ENCODE peak calls at places on chromosomes 4 and X, in eight cellular contexts. D, X, E, W, G, Q, R and M are unnamed samples.

GRCh38 chr4:7169134-7169533 is 23.2 kb upstream of the SORCS2 start:
- DNase-seq in E (no peak), X (no peak), D (no peak), G (no peak), W (no peak), R (no peak), Q (no peak), M (no peak)

GRCh38 chr4:19806865-19807264 is 444.8 kb upstream of the SLIT2 start:
- DNase-seq in X (no peak), Q (no peak), W (no peak), R (no peak), G (no peak), D (no peak), E (no peak), M (no peak)

GRCh38 chr4:10054571-10055041 is 33.3 kb upstream of the SLC2A9 start:
- DNase-seq in X (no peak), G (no peak), E (peak; percentile 78), R (no peak), D (no peak), W (peak; percentile 79), Q (no peak), M (peak; percentile 38)

GRCh38 chr4:10623241-10623640 is 61.3 kb downstream of the CLNK start:
- DNase-seq in G (no peak), R (no peak), W (no peak), Q (no peak), D (no peak), E (peak; percentile 10), X (peak; percentile 69), M (no peak)

GRCh38 chr4:118351851-118352827 is 664 bp downstream of the PRSS12 start:
- DNase-seq in R (peak; percentile 61), G (peak; percentile 65), Q (peak; percentile 10), E (peak; percentile 71), W (peak; percentile 13), D (peak; percentile 40), X (peak; percentile 84), M (peak; percentile 46)

GRCh38 chr4:20454440-20455037 is 202.8 kb downstream of the SLIT2 start:
- DNase-seq in G (no peak), R (no peak), X (no peak), E (no peak), D (no peak), W (no peak), Q (no peak), M (no peak)

GRCh38 chr4:125390126-125390525 is 75.4 kb downstream of the FAT4 start:
- DNase-seq in R (no peak), W (peak; percentile 75), X (peak; percentile 78), G (no peak), D (no peak), Q (no peak), E (peak; percentile 64), M (peak; percentile 63)

GRCh38 chr4:967113-968104 is 6.0 kb downstream of the DGKQ start:
- DNase-seq in G (peak; percentile 67), R (no peak), X (peak; percentile 44), Q (no peak), D (no peak), W (no peak), E (no peak), M (no peak)

GRCh38 chr4:74653331-74654229 is 140.7 kb downstream of the BTC start:
- DNase-seq in Q (no peak), R (no peak), W (no peak), X (no peak), G (no peak), D (no peak), E (no peak), M (no peak)

GRCh38 chr4:53113433-53114215 is 251.5 kb downstream of the RASL11B start:
- DNase-seq in X (no peak), G (no peak), Q (no peak), E (no peak), D (no peak), R (no peak), W (no peak), M (peak; percentile 6)
- TF ChIP-seq CTCF in X (no peak), G (no peak), Q (no peak), E (no peak), D (no peak), R (no peak), W (no peak), M (no peak)

GRCh38 chr4:139522457-139522856 is 33.6 kb downstream of the SETD7 start:
- DNase-seq in W (no peak), Q (no peak), G (peak; percentile 65), R (no peak), E (no peak), D (no peak), X (no peak), M (no peak)
- TF ChIP-seq CTCF in W (no peak), Q (no peak), G (peak; percentile 32), R (no peak), E (no peak), D (no peak), X (no peak), M (no peak)

DNA sequence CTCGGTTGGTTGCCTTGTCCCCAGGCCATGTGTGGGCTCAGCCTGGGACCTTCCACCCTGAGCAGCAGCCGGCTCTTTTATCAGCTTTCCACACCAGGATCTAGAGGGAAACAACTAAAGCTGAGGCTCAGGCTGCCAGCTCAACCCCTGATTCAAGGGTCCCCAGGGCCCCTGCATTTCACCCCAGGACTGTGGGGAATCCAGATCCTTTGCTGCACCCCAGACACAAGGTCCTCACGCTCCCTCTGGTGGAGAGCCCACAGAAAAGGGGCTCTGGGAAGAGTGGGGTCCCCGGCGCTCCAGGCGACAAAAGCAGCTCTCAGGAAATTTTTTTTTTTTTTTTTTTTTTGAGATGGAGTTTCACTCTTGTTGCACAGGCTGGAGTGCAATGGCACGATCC is 64.3 kb downstream of the ZFYVE28 start:
- DNase-seq in E (no peak), G (peak; percentile 67), W (peak; percentile 14), D (no peak), X (peak; percentile 19), Q (no peak), R (peak; percentile 30), M (peak; percentile 10)
- TF ChIP-seq CTCF in E (peak; percentile 27), G (peak; percentile 53), W (peak; percentile 49), D (no peak), X (peak; percentile 42), Q (no peak), R (peak; percentile 9), M (peak; percentile 30)

GRCh38 chr4:86657382-86657781 is 63.3 kb downstream of the PTPN13 start:
- DNase-seq in R (no peak), X (no peak), G (no peak), D (no peak), Q (no peak), E (no peak), W (no peak), M (no peak)

GRCh38 chr4:86652332-86652932 is 58.3 kb downstream of the PTPN13 start:
- DNase-seq in D (no peak), R (no peak), Q (no peak), E (no peak), W (no peak), X (no peak), G (no peak), M (no peak)

GRCh38 chr4:86657910-86658309 is 63.8 kb downstream of the PTPN13 start:
- DNase-seq in R (no peak), E (no peak), G (no peak), Q (no peak), X (no peak), W (no peak), D (no peak), M (no peak)

GRCh38 chr4:86653237-86653865 is 59.2 kb downstream of the PTPN13 start:
- DNase-seq in X (peak; percentile 8), W (peak; percentile 6), R (no peak), E (no peak), G (peak; percentile 72), Q (peak; percentile 29), D (no peak), M (no peak)
- TF ChIP-seq CTCF in X (peak; percentile 18), W (peak; percentile 29), R (peak; percentile 20), E (peak; percentile 38), G (peak; percentile 95), Q (peak; percentile 19), D (peak; percentile 73), M (peak; percentile 29)

GRCh38 chrX:46803140-46803539 is 33.7 kb upstream of the RP2 start:
- DNase-seq in D (no peak), Q (peak; percentile 55), X (peak; percentile 16), E (no peak), W (no peak), R (no peak), G (peak; percentile 37), M (peak; percentile 37)
- TF ChIP-seq CTCF in D (no peak), Q (peak; percentile 47), X (peak; percentile 14), E (peak; percentile 44), W (peak; percentile 10), R (peak; percentile 29), G (peak; percentile 32), M (peak; percentile 33)

DNA sequence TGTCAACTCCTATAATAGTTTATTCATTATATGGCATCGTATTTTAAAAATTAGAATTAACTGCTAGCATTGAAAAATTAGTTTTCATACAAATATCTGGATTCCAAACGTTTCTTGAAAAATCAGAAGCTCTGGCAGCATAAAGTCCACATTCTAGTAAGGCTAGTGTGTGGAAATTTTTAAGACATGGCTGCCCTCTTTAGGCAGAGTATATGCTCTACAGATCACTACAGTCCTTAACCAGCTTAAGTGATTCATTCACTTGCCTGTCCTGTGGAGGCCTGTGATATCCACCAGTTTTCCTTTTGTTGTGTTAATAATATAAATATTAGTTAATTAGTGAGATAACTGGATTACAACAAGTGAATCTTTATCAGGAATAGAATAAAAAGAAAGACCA is 287.2 kb downstream of the OPHN1 start:
- DNase-seq in W (peak; percentile 67), R (no peak), E (peak; percentile 34), G (peak; percentile 35), Q (peak; percentile 56), D (no peak), X (peak; percentile 56), M (peak; percentile 40)
- TF ChIP-seq CTCF in W (peak; percentile 47), R (peak; percentile 47), E (peak; percentile 52), G (peak; percentile 44), Q (peak; percentile 55), D (no peak), X (peak; percentile 39), M (peak; percentile 65)

DNA sequence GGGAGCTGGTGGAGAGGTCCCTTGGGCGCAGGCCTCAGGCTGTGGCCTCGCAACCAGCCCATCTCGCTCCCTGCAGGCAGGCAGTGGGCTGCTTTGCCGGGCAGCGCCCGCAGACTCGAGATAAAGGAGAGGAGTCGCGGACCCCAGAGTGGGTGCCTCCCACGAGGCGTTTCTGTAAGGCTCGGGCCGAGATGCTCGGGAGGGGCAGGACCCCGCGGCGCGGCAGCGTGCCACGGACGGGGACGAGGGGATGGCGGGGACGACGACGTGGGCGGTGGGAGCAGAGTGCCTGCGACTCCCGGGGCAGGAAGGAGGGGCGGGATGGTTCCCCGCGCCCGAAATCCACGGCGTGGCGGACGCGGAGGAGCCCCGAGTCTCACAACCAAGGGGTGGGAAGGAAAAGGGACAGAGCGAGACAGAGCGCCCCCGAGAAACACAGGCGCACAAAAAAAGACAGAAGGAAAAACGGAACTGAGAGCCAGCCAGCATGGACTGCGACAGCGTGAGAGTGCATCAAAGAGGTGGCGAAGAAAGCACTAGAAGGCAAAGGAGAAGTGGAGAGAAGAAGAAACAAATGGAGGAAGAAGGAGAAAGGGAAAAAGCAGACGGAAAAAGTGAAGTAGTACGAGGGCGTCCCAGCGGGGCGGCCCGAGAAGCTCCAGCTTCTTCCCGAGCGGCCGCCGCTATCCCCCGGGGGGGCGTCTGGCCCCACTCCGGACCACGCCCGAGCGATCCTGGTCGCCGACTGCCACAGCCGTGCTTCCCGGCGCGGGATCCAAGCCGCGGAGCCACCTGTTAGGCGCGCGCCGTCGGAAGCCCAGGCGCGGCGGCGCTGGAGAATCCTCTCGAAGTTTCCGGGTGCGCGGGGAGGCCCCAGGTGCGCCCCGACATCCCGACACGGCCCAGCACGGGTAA is 1.5 kb downstream of the BEND4 start:
- DNase-seq in D (peak; percentile 12), W (no peak), G (peak; percentile 64), X (peak; percentile 6), E (peak; percentile 8), Q (no peak), R (no peak), M (no peak)
- TF ChIP-seq CTCF in D (no peak), W (no peak), G (no peak), X (no peak), E (no peak), Q (no peak), R (no peak), M (no peak)

GRCh38 chrX:97446298-97446882 is 562.7 kb downstream of the RPA4 start:
- DNase-seq in E (no peak), Q (no peak), G (peak; percentile 20), R (no peak), X (no peak), D (no peak), W (peak; percentile 22), M (peak; percentile 6)
- TF ChIP-seq CTCF in E (peak; percentile 35), Q (no peak), G (peak; percentile 31), R (peak; percentile 22), X (no peak), D (peak; percentile 50), W (no peak), M (peak; percentile 13)